ENCODE peak calls at places on chromosome 17, in nine cellular contexts. B is mammary epithelial cell, J is nephron progenitor cell, V is progenitor cell of endocrine pancreas, T is testis, U is tibial artery, D is activated B cell treated with CpG ODN at 0.5 μM for 24 hours, N is ovary, O is pancreas. R is an unnamed sample.

GRCh38 chr17:46742539-46743270 is 75.8 kb downstream of the WNT3 start:
- DNase-seq in T (no peak), D (no peak), N (no peak), O (no peak), J (no peak), V (no peak), B (peak), U (no peak), R (no peak)

GRCh38 chr17:82300707-82301270 is 16.6 kb downstream of the CD7 start:
- DNase-seq in B (peak), V (peak), N (peak), J (peak), D (peak), O (peak), T (peak), U (no peak), R (no peak)

GRCh38 chr17:57444632-57445031 is 188.3 kb downstream of the MSI2 start:
- DNase-seq in U (no peak), D (no peak), V (no peak), B (no peak), T (no peak), J (no peak), N (no peak), O (no peak), R (no peak)

GRCh38 chr17:72118588-72119279 is 2.1 kb upstream of the SOX9 start:
- DNase-seq in U (peak), N (no peak), J (peak), V (peak), B (peak), O (peak), T (peak), D (no peak), R (peak)

GRCh38 chr17:66809408-66809807 is 25.5 kb upstream of the CACNG5 start:
- DNase-seq in T (no peak), V (no peak), D (no peak), B (no peak), U (no peak), O (no peak), J (no peak), N (no peak), R (no peak)

GRCh38 chr17:73308017-73308823 is 3.6 kb downstream of the CDC42EP4 start:
- DNase-seq in O (peak), V (no peak), U (peak), N (peak), J (no peak), T (peak), D (no peak), B (peak), R (no peak)

GRCh38 chr17:40450175-40450574 is 6.9 kb downstream of the IGFBP4 start:
- DNase-seq in B (peak), T (no peak), D (no peak), V (no peak), J (peak), U (no peak), N (peak), O (no peak), R (no peak)

GRCh38 chr17:35588196-35588920 is 1.2 kb downstream of the AP2B1 start:
- DNase-seq in O (no peak), J (no peak), T (no peak), D (no peak), V (no peak), U (no peak), B (peak), N (no peak), R (no peak)

GRCh38 chr17:57442914-57443571 is 186.7 kb downstream of the MSI2 start:
- DNase-seq in T (peak), N (peak), J (no peak), B (peak), O (no peak), U (no peak), V (no peak), D (peak), R (peak)

DNA sequence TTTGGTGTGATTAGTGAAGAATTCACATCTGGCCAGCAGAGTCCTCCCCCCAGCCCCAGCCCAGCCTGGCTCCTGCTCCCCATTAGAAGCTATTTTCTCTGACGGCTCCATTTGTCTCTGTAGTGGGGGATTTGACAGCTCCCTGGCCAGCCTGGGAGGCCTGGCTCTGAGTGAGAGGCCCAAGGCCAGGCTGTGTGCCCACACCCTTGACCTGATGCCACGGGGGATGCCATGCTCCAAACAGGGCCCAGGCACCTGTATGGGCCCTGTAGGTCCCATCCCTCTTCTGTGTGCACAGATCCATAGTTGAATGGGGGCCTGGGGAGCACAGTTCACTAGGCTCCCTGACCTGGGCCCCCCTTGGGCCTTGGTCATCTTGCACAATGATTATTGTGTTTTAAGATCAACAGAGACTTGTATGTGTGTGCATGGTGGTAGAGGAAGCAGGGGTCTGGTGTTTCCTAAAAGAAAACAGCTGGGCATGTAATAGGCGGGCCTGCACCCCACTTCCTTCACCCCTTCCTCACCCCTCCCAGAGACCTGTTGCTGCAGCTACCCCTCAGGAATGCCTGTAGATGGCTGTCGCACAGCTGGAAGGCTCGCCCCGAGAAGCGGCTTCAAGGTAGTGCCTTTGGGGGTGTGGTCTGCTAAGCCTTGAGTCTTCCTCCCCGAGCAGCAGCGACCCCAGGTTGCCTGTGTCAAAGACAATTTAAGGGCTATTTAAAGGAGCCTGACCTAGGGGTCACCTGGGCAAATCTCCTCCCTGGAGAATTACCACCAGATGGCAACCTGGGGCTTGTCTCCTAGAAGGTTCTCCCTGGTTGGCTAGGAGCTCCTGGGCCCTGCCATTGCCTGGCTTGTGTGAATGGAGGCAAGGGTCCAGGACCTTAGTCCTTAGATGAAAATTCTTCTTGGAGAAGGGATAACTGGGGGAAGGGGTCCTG is 51.0 kb upstream of the TAC4 start:
- DNase-seq in T (no peak), O (no peak), B (no peak), U (no peak), J (peak), N (no peak), D (no peak), V (no peak), R (no peak)
- TF ChIP-seq CTCF in T (no peak), O (no peak), B (peak), U (no peak), J (peak), N (no peak), D (no peak), V (peak), R (no peak)

GRCh38 chr17:8289103-8289397 is 580 bp downstream of the RANGRF start:
- DNase-seq in N (peak), T (no peak), B (no peak), D (no peak), J (peak), U (peak), V (no peak), O (peak), R (no peak)
- TF ChIP-seq CTCF in N (no peak), T (no peak), B (no peak), D (no peak), J (no peak), U (no peak), V (no peak), O (no peak), R (no peak)

DNA sequence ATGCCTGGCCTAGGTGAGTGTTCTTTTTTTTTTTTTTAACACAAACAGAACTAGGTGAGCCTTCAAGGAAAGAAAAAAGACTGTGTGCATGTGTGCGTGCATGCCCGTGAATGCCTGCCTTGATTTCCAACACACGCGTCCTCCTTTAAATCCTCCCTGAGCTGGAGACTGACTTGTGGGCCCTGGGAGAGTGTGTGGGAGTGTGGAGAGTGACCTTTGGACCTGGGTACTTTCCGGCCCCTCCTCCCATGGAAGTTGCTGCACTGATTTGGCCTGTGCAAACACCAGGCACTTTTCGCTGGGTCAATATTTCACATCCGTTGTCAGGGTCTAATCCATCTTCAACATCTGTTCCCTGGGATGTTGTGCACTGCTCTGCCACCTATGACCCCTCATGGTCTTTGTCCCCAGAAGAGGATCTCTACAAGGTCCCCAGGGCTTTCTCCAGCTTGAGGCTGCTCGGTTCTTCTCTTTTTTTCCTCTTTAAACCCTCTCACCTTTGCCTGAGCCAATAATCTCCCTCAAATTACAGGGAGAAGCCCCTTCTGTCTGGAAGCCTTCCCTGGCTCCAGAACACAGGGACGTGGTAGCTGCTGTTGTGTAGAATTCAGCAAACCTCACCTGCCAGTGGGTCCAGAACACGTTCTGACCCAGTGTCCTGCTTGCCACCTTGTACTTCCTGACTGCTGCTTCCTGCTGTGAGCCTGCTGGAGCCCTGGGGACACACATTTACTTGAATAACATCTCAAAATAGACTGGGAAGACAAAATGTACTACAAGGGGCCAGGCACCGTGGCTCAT is 20.8 kb upstream of the ATP5MC1 start:
- DNase-seq in O (peak), J (peak), V (peak), U (peak), T (peak), N (peak), B (no peak), D (no peak), R (no peak)
- TF ChIP-seq CTCF in O (no peak), J (no peak), V (no peak), U (no peak), T (no peak), N (no peak), B (no peak), D (no peak), R (no peak)

GRCh38 chr17:2090804-2091534 is 36.1 kb downstream of the HIC1 start:
- DNase-seq in D (no peak), N (peak), J (peak), U (peak), V (no peak), T (peak), B (peak), O (no peak), R (peak)
- TF ChIP-seq CTCF in D (no peak), N (no peak), J (no peak), U (peak), V (no peak), T (peak), B (peak), O (no peak), R (no peak)

DNA sequence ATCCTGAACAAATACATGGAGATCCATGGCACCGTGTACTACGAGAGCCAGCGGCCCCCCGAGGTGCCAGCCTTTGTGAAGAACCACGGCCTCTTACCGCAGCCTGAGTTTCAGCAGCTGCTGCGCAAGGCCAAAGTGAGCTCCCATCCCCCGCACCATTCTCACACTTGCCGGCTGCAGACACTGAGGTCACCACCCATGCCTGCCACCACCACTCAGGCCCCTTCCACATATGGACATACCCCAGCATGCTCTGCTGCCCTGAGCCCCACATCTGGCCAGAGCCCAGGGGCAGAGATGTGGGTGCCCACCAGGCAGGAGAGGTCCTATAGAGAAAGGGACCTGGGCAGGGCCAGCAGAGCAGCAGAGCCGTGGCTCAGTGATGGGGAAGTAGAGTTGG is 69.8 kb downstream of the MGAT5B start:
- DNase-seq in J (no peak), N (no peak), V (no peak), D (no peak), U (no peak), B (no peak), T (no peak), O (no peak), R (no peak)
- TF ChIP-seq CTCF in J (no peak), N (no peak), V (no peak), D (no peak), U (no peak), B (no peak), T (no peak), O (no peak), R (no peak)

R was measured in dorsolateral prefrontal cortex.